ENCODE peak calls at places on chromosomes 7 and 10, in six cellular contexts. E is HAP-1; K is epithelial cell of esophagus; A is astrocyte of the spinal cord; F is CD8-positive, alpha-beta memory T cell; I is lung. C is an unnamed sample.

GRCh38 chr7:143257501-143257900 is 5.7 kb upstream of the GSTK1 start:
- DNase-seq in F (no peak), E (no peak), A (no peak), K (no peak), I (no peak), C (no peak)

GRCh38 chr10:106571216-106571954 is 593.1 kb downstream of the SORCS1 start:
- DNase-seq in A (peak), I (no peak), E (peak), F (no peak), K (peak), C (peak)

GRCh38 chr7:109699661-109700060 is 1130.0 kb downstream of the DNAJB9 start:
- DNase-seq in K (no peak), I (no peak), F (no peak), A (no peak), E (no peak), C (no peak)

GRCh38 chr7:90596745-90597526 is 815 bp downstream of the CDK14 start:
- DNase-seq in F (no peak), A (peak), E (peak), K (peak), I (no peak), C (no peak)

GRCh38 chr10:100148353-100149211 is 37.2 kb downstream of the ERLIN1 start:
- DNase-seq in A (peak), I (no peak), K (peak), F (no peak), E (peak), C (peak)

GRCh38 chr7:150377116-150377979 is 1.8 kb upstream of the ZNF775 start:
- DNase-seq in A (no peak), K (no peak), I (no peak), E (no peak), F (no peak), C (no peak)

GRCh38 chr10:119398996-119399395 is 143.5 kb downstream of the RGS10 start:
- DNase-seq in F (no peak), A (no peak), K (no peak), I (no peak), E (no peak), C (no peak)

GRCh38 chr7:27167916-27168264 is 2.6 kb upstream of the HOXA9 start:
- DNase-seq in I (no peak), E (no peak), F (peak), K (no peak), A (no peak), C (no peak)

GRCh38 chr7:28570970-28571288 is 158.6 kb downstream of the CREB5 start:
- DNase-seq in A (peak), F (no peak), I (no peak), K (peak), E (no peak), C (no peak)

GRCh38 chr10:123774075-123774742 is 108.1 kb downstream of the GPR26 start:
- DNase-seq in E (no peak), I (no peak), F (no peak), A (no peak), K (no peak), C (no peak)

GRCh38 chr7:131285558-131285957 is 42.1 kb upstream of the MKLN1 start:
- DNase-seq in A (no peak), I (no peak), E (peak), K (no peak), F (no peak), C (no peak)

GRCh38 chr10:114933588-114933987 is 4.4 kb upstream of the TRUB1 start:
- DNase-seq in I (no peak), E (no peak), F (no peak), A (peak), K (peak), C (no peak)

GRCh38 chr7:17946591-17946990 is 6.3 kb upstream of the SNX13 start:
- DNase-seq in K (no peak), F (no peak), I (no peak), A (no peak), E (no peak), C (no peak)

GRCh38 chr7:31873816-31874597 is 187.0 kb downstream of the PPP1R17 start:
- DNase-seq in A (no peak), K (no peak), I (no peak), F (no peak), E (no peak), C (no peak)

GRCh38 chr10:92387289-92387940 is 96.4 kb downstream of the MARCHF5 start:
- DNase-seq in I (no peak), A (peak), K (peak), E (peak), F (no peak), C (peak)

GRCh38 chr7:17952387-17952786 is 12.1 kb upstream of the SNX13 start:
- DNase-seq in I (no peak), E (no peak), A (no peak), K (no peak), F (no peak), C (no peak)

GRCh38 chr10:67763499-67764011 is 67.6 kb upstream of the CTNNA3 start:
- DNase-seq in I (peak), E (no peak), F (peak), K (peak), A (peak), C (no peak)

GRCh38 chr10:34985823-34986222 is 104.3 kb downstream of the CUL2 start:
- DNase-seq in K (peak), E (peak), I (no peak), A (no peak), F (no peak), C (no peak)

GRCh38 chr7:87564290-87564963 is 36.3 kb downstream of the ABCB1 start:
- DNase-seq in I (peak), A (no peak), F (no peak), E (peak), K (peak), C (no peak)

GRCh38 chr10:46020871-46021553 is 9.4 kb downstream of the NCOA4 start:
- DNase-seq in E (no peak), K (peak), I (no peak), A (peak), F (no peak), C (peak)

GRCh38 chr10:46026106-46026505 is 4.3 kb downstream of the NCOA4 start:
- DNase-seq in A (no peak), K (no peak), F (no peak), I (no peak), E (no peak), C (no peak)

GRCh38 chr10:46028584-46029570 is 1.5 kb downstream of the NCOA4 start:
- DNase-seq in F (no peak), K (peak), A (peak), I (no peak), E (peak), C (peak)

GRCh38 chr10:46022978-46023702 is 7.3 kb downstream of the NCOA4 start:
- DNase-seq in E (peak), K (peak), I (peak), F (peak), A (peak), C (peak)

DNA sequence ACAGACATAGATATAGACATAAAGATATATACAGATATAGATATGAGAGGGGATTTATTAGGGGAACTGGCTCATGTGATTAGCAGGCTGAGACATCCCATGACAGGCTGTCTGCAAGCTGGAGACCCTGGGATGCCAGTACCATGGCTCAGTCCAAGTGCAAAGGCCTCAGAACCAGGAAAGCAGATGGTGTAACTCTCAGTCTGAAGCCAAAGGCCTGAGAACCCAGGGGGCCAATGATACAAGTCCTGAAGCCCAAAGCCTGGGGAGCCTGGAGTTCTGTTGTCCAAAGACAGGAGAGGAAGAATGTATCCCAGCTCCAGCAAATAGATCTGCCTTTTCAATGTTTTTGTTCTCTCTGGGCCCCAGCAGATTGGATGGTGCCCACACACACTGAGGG is 5.5 kb downstream of the NCOA4 start:
- DNase-seq in I (no peak), A (no peak), K (no peak), F (no peak), E (no peak), C (no peak)
- H3K4me3 ChIP-seq in I (no peak), A (no peak), K (no peak), F (no peak), E (no peak), C (no peak)

GRCh38 chr7:140638311-140638791 is 2.3 kb downstream of the DENND2A start:
- DNase-seq in F (no peak), A (peak), E (peak), K (peak), I (no peak), C (no peak)
- H3K4me3 ChIP-seq in F (no peak), A (peak), E (no peak), K (no peak), I (no peak), C (no peak)

GRCh38 chr7:116573541-116573940 is 48.7 kb downstream of the CAV1 start:
- DNase-seq in K (no peak), I (no peak), F (no peak), E (no peak), A (no peak), C (no peak)

GRCh38 chr7:116570306-116570705 is 45.5 kb downstream of the CAV1 start:
- DNase-seq in K (no peak), A (no peak), E (no peak), F (no peak), I (no peak), C (no peak)

GRCh38 chr7:116571037-116571436 is 46.2 kb downstream of the CAV1 start:
- DNase-seq in F (no peak), E (no peak), I (no peak), A (peak), K (peak), C (peak)

GRCh38 chr7:116571552-116571951 is 46.7 kb downstream of the CAV1 start:
- DNase-seq in E (no peak), I (no peak), F (no peak), K (peak), A (no peak), C (no peak)

GRCh38 chr7:116572036-116572435 is 47.2 kb downstream of the CAV1 start:
- DNase-seq in K (no peak), E (no peak), F (no peak), I (no peak), A (no peak), C (no peak)
- H3K4me3 ChIP-seq in K (no peak), E (no peak), F (no peak), I (no peak), A (no peak), C (no peak)

DNA sequence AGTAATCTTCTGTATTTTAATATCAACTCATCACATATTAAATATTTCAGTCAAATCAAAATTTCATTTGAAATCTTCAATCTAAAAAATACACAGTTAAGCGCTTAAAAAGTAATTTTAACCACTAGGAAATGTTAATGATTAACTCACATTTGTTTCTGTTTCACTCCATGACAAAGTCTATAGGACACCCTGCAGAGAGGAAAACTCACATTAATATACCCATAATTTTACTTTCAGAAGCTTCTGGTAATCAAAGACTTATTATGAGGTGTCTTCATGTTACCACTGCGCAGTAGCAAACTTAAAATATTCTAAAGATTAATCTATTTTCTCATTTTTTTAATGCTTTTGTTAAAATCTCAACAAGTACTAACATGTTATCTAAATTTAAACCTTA is 41.0 kb upstream of the ZNF518A start:
- DNase-seq in F (no peak), A (no peak), E (no peak), I (no peak), K (no peak), C (no peak)
- H3K4me3 ChIP-seq in F (peak), A (peak), E (no peak), I (no peak), K (peak), C (peak)

GRCh38 chr7:139745330-139746143 is 32.3 kb downstream of the HIPK2 start:
- DNase-seq in I (no peak), F (no peak), K (no peak), A (peak), E (no peak), C (no peak)
- H3K4me3 ChIP-seq in I (no peak), F (no peak), K (no peak), A (no peak), E (no peak), C (no peak)

GRCh38 chr10:79905322-79906314 is 43.3 kb downstream of the SFTPD start:
- DNase-seq in E (no peak), K (peak), F (no peak), A (peak), I (no peak), C (no peak)
- H3K4me3 ChIP-seq in E (peak), K (peak), F (peak), A (peak), I (peak), C (peak)

DNA sequence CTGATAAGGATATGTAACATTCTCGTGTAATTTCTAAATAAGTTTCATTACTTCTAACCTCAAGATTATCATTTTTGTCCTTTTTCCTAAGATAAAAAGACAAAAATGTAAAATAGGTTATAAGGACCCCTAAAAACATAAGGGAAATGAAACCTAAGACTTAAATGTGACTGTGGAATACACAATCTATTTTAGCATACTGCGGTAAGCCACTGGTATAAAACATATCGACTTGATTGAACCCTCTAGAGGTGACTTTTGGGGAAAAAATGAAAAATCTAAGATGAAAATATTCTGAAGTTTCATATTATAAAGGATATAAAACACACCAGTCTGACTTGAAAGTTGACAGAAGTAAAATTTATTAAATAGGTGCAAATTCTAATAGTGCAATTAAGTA is 1.9 kb downstream of the NAMPT start:
- DNase-seq in I (no peak), A (no peak), E (no peak), K (no peak), F (no peak), C (no peak)
- H3K4me3 ChIP-seq in I (no peak), A (no peak), E (no peak), K (peak), F (no peak), C (peak)

GRCh38 chr7:24978837-24979469 is 1.0 kb downstream of the OSBPL3 start:
- DNase-seq in E (peak), F (no peak), K (peak), I (peak), A (peak), C (no peak)
- H3K4me3 ChIP-seq in E (peak), F (peak), K (peak), I (peak), A (peak), C (peak)

GRCh38 chr10:110174201-110174600 is 33.2 kb upstream of the MXI1 start:
- DNase-seq in F (no peak), K (no peak), I (peak), E (peak), A (no peak), C (no peak)

GRCh38 chr10:110176122-110176521 is 31.3 kb upstream of the MXI1 start:
- DNase-seq in E (peak), A (no peak), F (no peak), I (peak), K (no peak), C (no peak)

GRCh38 chr10:110179220-110179619 is 28.2 kb upstream of the MXI1 start:
- DNase-seq in F (no peak), K (no peak), A (no peak), E (no peak), I (no peak), C (no peak)

GRCh38 chr10:110175406-110175805 is 32.0 kb upstream of the MXI1 start:
- DNase-seq in F (no peak), I (peak), A (peak), K (peak), E (no peak), C (no peak)

DNA sequence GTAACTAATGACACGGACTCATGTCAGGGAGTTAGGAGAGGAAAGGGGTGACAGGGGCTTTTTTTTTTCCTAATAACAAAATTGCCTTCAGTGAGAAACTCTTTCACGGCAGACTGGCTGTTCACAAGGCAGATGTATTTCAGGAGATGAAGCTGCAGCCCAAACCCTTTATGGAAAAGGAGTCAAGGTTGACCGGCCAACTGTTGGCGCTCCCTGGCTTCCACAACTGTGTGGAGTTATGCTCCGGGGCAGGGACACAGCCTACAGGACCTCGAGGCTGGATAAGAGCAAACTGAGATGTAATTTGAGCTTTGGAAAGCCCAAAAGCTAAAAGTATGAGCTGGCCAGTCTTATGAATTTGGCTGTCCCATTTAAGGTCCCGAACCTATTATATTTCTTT is 30.8 kb upstream of the MXI1 start:
- DNase-seq in K (no peak), F (no peak), E (peak), I (no peak), A (no peak), C (no peak)
- H3K4me3 ChIP-seq in K (no peak), F (no peak), E (no peak), I (no peak), A (no peak), C (no peak)

GRCh38 chr10:50620899-50621298 is 2.9 kb downstream of the SGMS1 start:
- DNase-seq in I (no peak), E (no peak), F (no peak), K (no peak), A (no peak), C (no peak)

GRCh38 chr10:50618624-50619023 is 5.1 kb downstream of the SGMS1 start:
- DNase-seq in A (no peak), K (peak), E (no peak), I (no peak), F (no peak), C (no peak)

GRCh38 chr10:50621981-50622496 is 1.7 kb downstream of the SGMS1 start:
- DNase-seq in E (peak), F (peak), A (peak), I (peak), K (peak), C (peak)

GRCh38 chr10:50619171-50619570 is 4.6 kb downstream of the SGMS1 start:
- DNase-seq in K (no peak), E (peak), I (no peak), A (no peak), F (no peak), C (no peak)

GRCh38 chr10:50619882-50620281 is 3.9 kb downstream of the SGMS1 start:
- DNase-seq in K (no peak), E (peak), A (no peak), F (no peak), I (no peak), C (no peak)
- H3K4me3 ChIP-seq in K (no peak), E (no peak), A (no peak), F (no peak), I (no peak), C (no peak)

C was measured in skeletal muscle cell.